ENCODE peak calls at places on chromosomes 2 and 18, in seven cellular contexts. E is NCI-H774; N is activated CD4-positive, alpha-beta T cell treated with anti-CD3 and anti-CD28 coated beads, Interleukin-2, amount 50 U/mL, for 1 hour; X is hypothalamus; O is lung microvascular endothelial cell; L is SJSA1; C is kidney epithelial cell. I is an unnamed sample.

GRCh38 chr2:223007531-223007930 is 44.5 kb upstream of the KCNE4 start:
- DNase-seq in X (no peak), E (no peak), O (peak), L (no peak), N (no peak), C (no peak), I (no peak)

GRCh38 chr2:237539681-237540080 is 26.7 kb upstream of the PRLH start:
- DNase-seq in E (no peak), X (no peak), L (no peak), N (no peak), C (no peak), O (no peak), I (no peak)

GRCh38 chr2:226478121-226478809 is 321.4 kb downstream of the IRS1 start:
- DNase-seq in E (no peak), C (peak), N (no peak), X (no peak), L (peak), O (peak), I (no peak)

GRCh38 chr2:48220463-48220862 is 309.5 kb upstream of the STON1 start:
- DNase-seq in X (no peak), E (no peak), N (no peak), C (no peak), L (no peak), O (no peak), I (no peak)

GRCh38 chr2:85929096-85930044 is 40.6 kb upstream of the ST3GAL5 start:
- DNase-seq in N (no peak), C (no peak), O (no peak), L (no peak), X (no peak), E (no peak), I (no peak)

GRCh38 chr2:32484907-32485306 is 128.1 kb downstream of the BIRC6 start:
- DNase-seq in O (peak), X (no peak), E (no peak), N (no peak), L (no peak), C (peak), I (no peak)

GRCh38 chr2:162385516-162385915 is 41.6 kb downstream of the GCA start:
- DNase-seq in O (no peak), X (no peak), L (no peak), E (no peak), N (no peak), C (no peak), I (no peak)

GRCh38 chr18:48563027-48563426 is 24.2 kb downstream of the CTIF start:
- DNase-seq in E (no peak), O (peak), C (peak), N (no peak), L (peak), X (no peak), I (no peak)

GRCh38 chr2:16034151-16034974 is 94.0 kb downstream of the MYCN start:
- DNase-seq in O (no peak), N (no peak), X (no peak), C (no peak), L (no peak), E (no peak), I (no peak)

GRCh38 chr2:179304424-179304823 is 39.8 kb upstream of the SESTD1 start:
- DNase-seq in E (no peak), X (no peak), L (no peak), C (no peak), O (no peak), N (no peak), I (no peak)

GRCh38 chr2:12928197-12928596 is 211.5 kb downstream of the TRIB2 start:
- DNase-seq in N (no peak), C (no peak), L (no peak), E (no peak), O (peak), X (no peak), I (no peak)

GRCh38 chr2:110732422-110733413 is at the start of gene ACOXL:
- DNase-seq in C (no peak), O (no peak), E (peak), L (no peak), N (peak), X (no peak), I (no peak)